ENCODE peak calls at places on chromosomes 5 and 9, in eight cellular contexts. I is activated T-cell treated with anti-CD3 and anti-CD28 coated beads, Interleukin-2, amount 50 U/mL, for 48 hours; K is HT1080; P is EH; G is progenitor cell of endocrine pancreas; O is right cardiac atrium; M is iris pigment epithelial cell; W is psoas muscle. A is an unnamed sample.

GRCh38 chr5:5037674-5038073 is 102.5 kb upstream of the ADAMTS16 start:
- DNase-seq in I (no peak), K (no peak), P (no peak), G (no peak), O (no peak), M (no peak), W (no peak), A (no peak)

GRCh38 chr5:179623906-179624741 is 653 bp upstream of the HNRNPH1 start:
- DNase-seq in I (peak; percentile 77), K (peak; percentile 74), P (peak; percentile 91), G (no peak), O (no peak), M (peak; percentile 90), W (no peak), A (peak; percentile 19)

GRCh38 chr5:107670927-107671741 is at the start of gene EFNA5:
- DNase-seq in I (peak; percentile 50), K (no peak), P (peak; percentile 40), G (peak; percentile 30), O (peak; percentile 69), M (peak; percentile 76), W (peak; percentile 37), A (no peak)

GRCh38 chr5:152542741-152543140 is 137.7 kb upstream of the NMUR2 start:
- DNase-seq in I (no peak), K (peak; percentile 37), P (peak; percentile 11), G (peak; percentile 33), O (peak; percentile 33), M (peak; percentile 11), W (no peak), A (no peak)

GRCh38 chr5:2375796-2376195 is 375.7 kb downstream of the IRX2 start:
- DNase-seq in I (no peak), K (no peak), P (no peak), G (no peak), O (no peak), M (no peak), W (no peak), A (no peak)

GRCh38 chr5:111948517-111948916 is 191.5 kb upstream of the NREP start:
- DNase-seq in I (no peak), K (peak; percentile 87), P (peak; percentile 98), G (no peak), O (no peak), M (peak; percentile 97), W (no peak), A (no peak)

GRCh38 chr5:133944263-133945230 is 23.9 kb downstream of the C5orf15 start:
- DNase-seq in I (peak; percentile 69), K (peak; percentile 51), P (peak; percentile 63), G (peak; percentile 64), O (no peak), M (peak; percentile 47), W (no peak), A (peak; percentile 14)

GRCh38 chr5:73180561-73180960 is 7.6 kb downstream of the TMEM174 start:
- DNase-seq in I (no peak), K (peak; percentile 71), P (no peak), G (no peak), O (no peak), M (peak; percentile 49), W (no peak), A (no peak)

GRCh38 chr9:124032247-124032646 is 20.7 kb downstream of the LHX2 start:
- DNase-seq in I (no peak), K (no peak), P (no peak), G (no peak), O (no peak), M (no peak), W (no peak), A (no peak)

GRCh38 chr5:155878991-155879575 is 447.9 kb upstream of the SGCD start:
- DNase-seq in I (no peak), K (no peak), P (peak; percentile 46), G (no peak), O (no peak), M (no peak), W (no peak), A (no peak)

GRCh38 chr9:137354153-137354844 is 52.2 kb upstream of the NRARP start:
- DNase-seq in I (no peak), K (no peak), P (no peak), G (no peak), O (no peak), M (no peak), W (no peak), A (no peak)

GRCh38 chr5:63128018-63128417 is 549.4 kb downstream of the LRRC70 start:
- DNase-seq in I (no peak), K (peak; percentile 5), P (no peak), G (no peak), O (no peak), M (no peak), W (no peak), A (no peak)

GRCh38 chr9:127223810-127224177 is 40.8 kb upstream of the GARNL3 start:
- DNase-seq in I (no peak), K (no peak), P (no peak), G (no peak), O (peak; percentile 62), M (no peak), W (no peak), A (no peak)

GRCh38 chr9:128635266-128636023 is 21.2 kb downstream of the DYNC2I2 start:
- DNase-seq in I (no peak), K (peak; percentile 97), P (peak; percentile 98), G (peak; percentile 79), O (peak; percentile 95), M (peak; percentile 92), W (peak; percentile 90), A (no peak)

GRCh38 chr5:29960323-29960722 is 1233.2 kb upstream of the CDH6 start:
- DNase-seq in I (no peak), K (no peak), P (no peak), G (no peak), O (no peak), M (no peak), W (no peak), A (no peak)

GRCh38 chr9:116359958-116360357 is 206.4 kb downstream of the PAPPA start:
- DNase-seq in I (no peak), K (no peak), P (no peak), G (no peak), O (peak; percentile 69), M (no peak), W (no peak), A (no peak)

GRCh38 chr5:38796000-38796738 is 49.6 kb upstream of the OSMR start:
- DNase-seq in I (no peak), K (no peak), P (peak; percentile 47), G (no peak), O (peak; percentile 88), M (peak; percentile 49), W (peak; percentile 79), A (no peak)

GRCh38 chr5:74556631-74557595 is 83.6 kb downstream of the ENC1 start:
- DNase-seq in I (no peak), K (no peak), P (peak; percentile 80), G (no peak), O (no peak), M (peak; percentile 55), W (no peak), A (no peak)

GRCh38 chr9:134538856-134539562 is 102.6 kb upstream of the COL5A1 start:
- DNase-seq in I (no peak), K (no peak), P (no peak), G (no peak), O (peak; percentile 70), M (no peak), W (no peak), A (no peak)

GRCh38 chr9:72386186-72386585 is 21.2 kb upstream of the ZFAND5 start:
- DNase-seq in I (no peak), K (no peak), P (no peak), G (no peak), O (no peak), M (no peak), W (no peak), A (no peak)

GRCh38 chr5:36587354-36587753 is 19.1 kb upstream of the SLC1A3 start:
- DNase-seq in I (no peak), K (no peak), P (no peak), G (no peak), O (no peak), M (no peak), W (no peak), A (no peak)

GRCh38 chr9:105503873-105504272 is 54.1 kb upstream of the FKTN start:
- DNase-seq in I (no peak), K (peak; percentile 15), P (peak; percentile 37), G (no peak), O (no peak), M (peak; percentile 39), W (no peak), A (peak; percentile 11)

GRCh38 chr5:102701748-102702147 is 53.4 kb upstream of the PAM start:
- DNase-seq in I (no peak), K (no peak), P (no peak), G (no peak), O (no peak), M (no peak), W (no peak), A (no peak)

GRCh38 chr5:116738948-116739339 is 164.3 kb upstream of the SEMA6A start:
- DNase-seq in I (no peak), K (no peak), P (no peak), G (no peak), O (no peak), M (no peak), W (no peak), A (no peak)

GRCh38 chr5:94154672-94155071 is 413.3 kb upstream of the POU5F2 start:
- DNase-seq in I (no peak), K (no peak), P (no peak), G (no peak), O (no peak), M (no peak), W (no peak), A (no peak)

GRCh38 chr9:71706172-71706571 is 62.1 kb downstream of the CEMIP2 start:
- DNase-seq in I (no peak), K (no peak), P (no peak), G (no peak), O (no peak), M (no peak), W (no peak), A (no peak)

GRCh38 chr9:137395666-137396010 is 27.3 kb downstream of the EXD3 start:
- DNase-seq in I (no peak), K (no peak), P (no peak), G (no peak), O (no peak), M (no peak), W (no peak), A (no peak)

GRCh38 chr9:112198646-112199045 is 23.5 kb upstream of the SUSD1 start:
- DNase-seq in I (no peak), K (no peak), P (peak; percentile 11), G (no peak), O (no peak), M (no peak), W (no peak), A (no peak)

GRCh38 chr5:171992813-171993212 is 13.6 kb downstream of the FBXW11 start:
- DNase-seq in I (no peak), K (no peak), P (no peak), G (no peak), O (no peak), M (no peak), W (no peak), A (no peak)

GRCh38 chr9:80605793-80606192 is 1034.0 kb downstream of the TLE4 start:
- DNase-seq in I (no peak), K (no peak), P (no peak), G (no peak), O (no peak), M (peak; percentile 8), W (no peak), A (no peak)

A was measured in stimulated activated naive CD4-positive, alpha-beta T cell.